ENCODE peak calls at places on chromosomes 16 and 17, in seven cellular contexts. One of them, this sample, is unnamed.

GRCh38 chr16:4900750-4901149 is 36.2 kb downstream of the PPL start:
- DNase-seq in heart right ventricle: no peak
- DNase-seq in K562: no peak
- DNase-seq in A549: no peak
- DNase-seq in GM20000: no peak
- DNase-seq in astrocyte of the cerebellum: no peak
- DNase-seq in endothelial cell: no peak
- DNase-seq in this sample: no peak

GRCh38 chr17:63519972-63520882 is 2.9 kb upstream of the KCNH6 start:
- DNase-seq in heart right ventricle: no peak
- DNase-seq in endothelial cell: no peak
- DNase-seq in astrocyte of the cerebellum: no peak
- DNase-seq in K562: no peak
- DNase-seq in A549: peak
- DNase-seq in GM20000: no peak
- DNase-seq in this sample: no peak

GRCh38 chr16:57092786-57093301 is 461 bp downstream of the CPNE2 start:
- DNase-seq in astrocyte of the cerebellum: no peak
- DNase-seq in GM20000: peak
- DNase-seq in heart right ventricle: peak
- DNase-seq in endothelial cell: peak
- DNase-seq in A549: peak
- DNase-seq in K562: peak
- DNase-seq in this sample: peak

GRCh38 chr16:11224894-11225676 is 30.9 kb downstream of the SOCS1 start:
- DNase-seq in K562: no peak
- DNase-seq in endothelial cell: no peak
- DNase-seq in heart right ventricle: peak
- DNase-seq in GM20000: peak
- DNase-seq in astrocyte of the cerebellum: no peak
- DNase-seq in A549: no peak
- DNase-seq in this sample: peak

GRCh38 chr17:491086-492014 is 138.7 kb upstream of the RPH3AL start:
- DNase-seq in K562: peak
- DNase-seq in heart right ventricle: peak
- DNase-seq in endothelial cell: peak
- DNase-seq in GM20000: peak
- DNase-seq in astrocyte of the cerebellum: no peak
- DNase-seq in A549: peak
- DNase-seq in this sample: peak

GRCh38 chr17:47987240-47987835 is 16.4 kb downstream of the CDK5RAP3 start:
- DNase-seq in endothelial cell: no peak
- DNase-seq in heart right ventricle: no peak
- DNase-seq in GM20000: no peak
- DNase-seq in astrocyte of the cerebellum: no peak
- DNase-seq in K562: no peak
- DNase-seq in A549: no peak
- DNase-seq in this sample: no peak

GRCh38 chr17:30378191-30378796 is 433 bp upstream of the CPD start:
- DNase-seq in K562: peak
- DNase-seq in endothelial cell: peak
- DNase-seq in GM20000: peak
- DNase-seq in astrocyte of the cerebellum: no peak
- DNase-seq in A549: no peak
- DNase-seq in heart right ventricle: peak
- DNase-seq in this sample: peak

GRCh38 chr17:81517339-81518112 is 4.9 kb upstream of the ACTG1 start:
- DNase-seq in heart right ventricle: peak
- DNase-seq in endothelial cell: no peak
- DNase-seq in A549: no peak
- DNase-seq in K562: no peak
- DNase-seq in astrocyte of the cerebellum: no peak
- DNase-seq in GM20000: peak
- DNase-seq in this sample: peak

GRCh38 chr17:4270746-4271145 is 7.0 kb upstream of the ANKFY1 start:
- DNase-seq in K562: no peak
- DNase-seq in astrocyte of the cerebellum: no peak
- DNase-seq in endothelial cell: no peak
- DNase-seq in GM20000: no peak
- DNase-seq in A549: no peak
- DNase-seq in heart right ventricle: no peak
- DNase-seq in this sample: no peak

GRCh38 chr16:81598083-81598482 is 153.5 kb downstream of the CMIP start:
- DNase-seq in K562: no peak
- DNase-seq in astrocyte of the cerebellum: no peak
- DNase-seq in endothelial cell: no peak
- DNase-seq in GM20000: no peak
- DNase-seq in heart right ventricle: no peak
- DNase-seq in A549: no peak
- DNase-seq in this sample: no peak
- TF ChIP-seq CTCF in K562: peak
- TF ChIP-seq CTCF in astrocyte of the cerebellum: no peak
- TF ChIP-seq CTCF in endothelial cell: no peak
- TF ChIP-seq CTCF in GM20000: no peak
- TF ChIP-seq CTCF in heart right ventricle: no peak
- TF ChIP-seq CTCF in A549: peak
- TF ChIP-seq CTCF in this sample: no peak

DNA sequence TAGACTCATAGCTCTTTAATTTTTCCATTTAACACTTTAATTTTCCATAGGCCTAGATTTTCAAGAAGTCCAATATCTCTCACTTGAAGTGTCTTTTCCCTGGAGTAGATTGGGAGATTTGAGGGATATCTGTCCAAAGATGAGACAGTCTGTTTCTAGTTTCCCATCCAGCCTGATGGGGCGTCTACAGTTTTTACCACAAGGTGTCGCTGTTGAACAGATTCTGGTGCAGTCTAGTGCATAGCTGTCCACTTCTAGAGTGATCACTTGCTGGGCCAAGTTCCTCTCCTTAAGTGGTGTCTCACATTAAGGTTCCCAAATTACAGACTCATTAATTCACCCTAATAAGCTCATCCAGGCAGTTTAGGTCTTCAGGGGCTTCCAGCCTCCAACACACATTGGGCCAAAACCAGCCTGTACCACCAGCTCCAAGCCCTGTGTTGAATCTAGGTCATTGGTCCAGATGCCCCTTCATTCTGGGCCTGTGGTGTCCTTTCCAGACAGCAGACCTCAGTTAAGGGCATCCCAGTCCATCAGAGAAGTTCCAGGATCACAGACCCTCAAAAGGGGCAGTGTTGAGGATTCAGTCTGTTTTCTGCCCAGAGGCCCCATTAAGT is 9.4 kb downstream of the SNX20 start:
- DNase-seq in endothelial cell: peak
- DNase-seq in K562: peak
- DNase-seq in astrocyte of the cerebellum: no peak
- DNase-seq in heart right ventricle: no peak
- DNase-seq in A549: no peak
- DNase-seq in GM20000: peak
- DNase-seq in this sample: peak
- TF ChIP-seq CTCF in endothelial cell: peak
- TF ChIP-seq CTCF in K562: peak
- TF ChIP-seq CTCF in astrocyte of the cerebellum: peak
- TF ChIP-seq CTCF in heart right ventricle: peak
- TF ChIP-seq CTCF in A549: peak
- TF ChIP-seq CTCF in GM20000: peak
- TF ChIP-seq CTCF in this sample: peak

DNA sequence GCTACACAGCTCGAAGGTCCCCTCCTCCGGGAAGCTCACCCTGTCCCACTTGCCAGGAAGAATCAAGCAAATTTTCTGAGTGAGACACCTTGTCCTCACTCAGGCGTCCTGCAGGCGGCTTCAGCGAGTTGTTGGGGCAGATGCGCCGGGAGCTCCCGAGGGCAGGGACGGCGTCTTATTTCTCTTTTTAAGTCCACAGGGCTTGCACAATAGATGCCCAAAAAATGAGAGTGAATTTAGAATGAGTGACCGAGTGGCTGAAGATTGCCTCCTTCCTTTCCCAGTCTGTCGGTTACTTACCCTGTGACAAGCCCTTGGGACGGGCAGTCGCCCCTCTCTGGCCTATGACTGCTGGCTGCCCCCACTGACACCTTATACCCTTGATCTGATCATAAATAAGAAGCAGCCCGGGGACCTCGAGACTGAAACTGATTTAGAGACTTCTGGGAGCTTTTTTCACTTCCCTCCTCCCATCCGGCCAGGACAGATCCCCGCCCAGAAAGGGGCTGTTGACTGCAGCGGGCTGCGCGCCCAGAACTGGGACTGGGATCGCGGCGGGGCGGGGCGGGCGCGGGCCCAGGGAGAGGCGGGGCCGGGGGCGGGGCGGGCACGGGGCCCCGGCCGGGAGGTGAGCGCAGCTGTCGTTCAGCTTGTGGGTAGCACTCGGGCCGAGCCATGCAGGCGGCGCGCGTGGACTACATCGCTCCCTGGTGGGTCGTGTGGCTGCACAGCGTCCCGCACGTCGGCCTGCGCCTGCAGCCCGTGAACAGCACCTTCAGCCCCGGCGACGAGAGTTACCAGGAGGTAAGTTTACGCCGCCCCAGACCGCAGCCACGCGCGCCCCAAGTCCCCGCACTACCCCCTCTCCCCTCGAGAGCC is at the start of gene TTYH2:
- DNase-seq in GM20000: peak
- DNase-seq in A549: peak
- DNase-seq in heart right ventricle: peak
- DNase-seq in astrocyte of the cerebellum: peak
- DNase-seq in endothelial cell: peak
- DNase-seq in K562: peak
- DNase-seq in this sample: peak
- TF ChIP-seq CTCF in GM20000: no peak
- TF ChIP-seq CTCF in A549: peak
- TF ChIP-seq CTCF in heart right ventricle: peak
- TF ChIP-seq CTCF in astrocyte of the cerebellum: peak
- TF ChIP-seq CTCF in endothelial cell: no peak
- TF ChIP-seq CTCF in K562: peak
- TF ChIP-seq CTCF in this sample: peak

DNA sequence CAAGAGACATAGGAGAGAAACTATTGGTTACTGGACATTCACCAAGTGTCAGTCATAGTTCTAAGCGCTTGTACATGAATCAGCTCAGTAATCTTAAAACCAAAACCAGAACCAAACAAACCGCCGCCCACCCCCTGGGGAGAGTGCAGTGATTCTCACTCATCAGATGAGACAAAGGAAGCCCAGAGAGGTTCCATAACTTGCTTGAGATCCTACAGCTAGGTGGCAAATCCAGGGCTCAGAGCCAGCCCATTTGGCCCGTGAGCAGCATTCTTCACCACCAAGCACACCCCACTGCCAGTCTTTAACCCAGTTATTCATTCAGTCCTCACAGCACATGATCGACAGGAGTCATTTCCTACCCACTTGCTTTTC is 37.2 kb upstream of the RGS9 start:
- DNase-seq in K562: no peak
- DNase-seq in astrocyte of the cerebellum: peak
- DNase-seq in A549: peak
- DNase-seq in endothelial cell: no peak
- DNase-seq in GM20000: peak
- DNase-seq in heart right ventricle: peak
- DNase-seq in this sample: peak
- TF ChIP-seq CTCF in K562: no peak
- TF ChIP-seq CTCF in astrocyte of the cerebellum: no peak
- TF ChIP-seq CTCF in A549: no peak
- TF ChIP-seq CTCF in endothelial cell: no peak
- TF ChIP-seq CTCF in GM20000: no peak
- TF ChIP-seq CTCF in heart right ventricle: no peak
- TF ChIP-seq CTCF in this sample: no peak

GRCh38 chr16:66374176-66374575 is 7.7 kb downstream of the CDH5 start:
- DNase-seq in endothelial cell: no peak
- DNase-seq in A549: no peak
- DNase-seq in K562: no peak
- DNase-seq in GM20000: no peak
- DNase-seq in astrocyte of the cerebellum: no peak
- DNase-seq in heart right ventricle: no peak
- DNase-seq in this sample: no peak
- TF ChIP-seq CTCF in endothelial cell: no peak
- TF ChIP-seq CTCF in A549: no peak
- TF ChIP-seq CTCF in K562: no peak
- TF ChIP-seq CTCF in GM20000: no peak
- TF ChIP-seq CTCF in astrocyte of the cerebellum: no peak
- TF ChIP-seq CTCF in heart right ventricle: no peak
- TF ChIP-seq CTCF in this sample: no peak

GRCh38 chr16:16163109-16163508 is 60.2 kb downstream of the ABCC6 start:
- DNase-seq in A549: no peak
- DNase-seq in heart right ventricle: no peak
- DNase-seq in endothelial cell: no peak
- DNase-seq in GM20000: no peak
- DNase-seq in K562: no peak
- DNase-seq in astrocyte of the cerebellum: no peak
- DNase-seq in this sample: no peak
- TF ChIP-seq CTCF in A549: no peak
- TF ChIP-seq CTCF in heart right ventricle: no peak
- TF ChIP-seq CTCF in endothelial cell: no peak
- TF ChIP-seq CTCF in GM20000: no peak
- TF ChIP-seq CTCF in K562: no peak
- TF ChIP-seq CTCF in astrocyte of the cerebellum: no peak
- TF ChIP-seq CTCF in this sample: no peak

DNA sequence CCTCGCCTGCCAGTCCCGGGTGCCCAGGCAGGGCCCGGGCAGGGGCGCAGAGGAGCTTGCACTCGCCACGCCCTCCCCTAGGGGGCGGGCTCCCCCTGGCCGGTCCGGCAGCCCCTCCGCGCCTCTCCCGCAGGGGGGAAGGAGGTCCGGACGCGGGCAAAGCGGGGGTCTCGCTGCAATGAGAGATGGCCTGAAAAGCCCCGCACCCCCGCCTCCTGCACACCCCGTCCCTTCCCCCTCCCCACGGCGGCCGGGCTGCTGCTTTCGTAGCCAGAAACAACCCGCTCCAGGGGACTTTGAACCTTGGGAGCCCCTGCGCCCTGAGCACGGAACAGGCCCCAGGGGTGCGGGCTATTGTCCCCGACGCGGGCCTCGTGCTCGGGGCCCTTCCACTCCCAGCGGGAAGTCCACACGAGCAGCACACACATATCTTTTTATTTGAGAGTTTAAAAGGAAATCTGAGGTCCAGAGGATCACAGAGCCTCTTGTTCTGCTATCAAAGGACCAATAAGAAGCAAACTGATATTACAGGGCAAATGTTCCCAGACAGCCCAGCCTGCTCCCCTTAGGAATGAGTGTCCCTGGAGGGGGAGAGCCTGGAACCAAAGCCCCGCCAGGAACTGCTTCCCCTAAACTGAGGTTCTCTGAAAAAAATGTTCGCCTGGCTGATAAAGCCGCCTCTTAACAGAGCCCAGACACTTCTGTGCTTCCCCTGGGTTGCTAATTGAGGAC is 5.8 kb upstream of the CBX4 start:
- DNase-seq in astrocyte of the cerebellum: no peak
- DNase-seq in endothelial cell: peak
- DNase-seq in A549: peak
- DNase-seq in GM20000: peak
- DNase-seq in K562: peak
- DNase-seq in heart right ventricle: peak
- DNase-seq in this sample: peak
- TF ChIP-seq CTCF in astrocyte of the cerebellum: peak
- TF ChIP-seq CTCF in endothelial cell: peak
- TF ChIP-seq CTCF in A549: peak
- TF ChIP-seq CTCF in GM20000: peak
- TF ChIP-seq CTCF in K562: peak
- TF ChIP-seq CTCF in heart right ventricle: peak
- TF ChIP-seq CTCF in this sample: peak

GRCh38 chr16:2467301-2468141 is 3.6 kb upstream of the NTN3 start:
- DNase-seq in K562: no peak
- DNase-seq in endothelial cell: peak
- DNase-seq in heart right ventricle: peak
- DNase-seq in A549: peak
- DNase-seq in astrocyte of the cerebellum: peak
- DNase-seq in GM20000: peak
- DNase-seq in this sample: peak
- TF ChIP-seq CTCF in K562: no peak
- TF ChIP-seq CTCF in endothelial cell: no peak
- TF ChIP-seq CTCF in heart right ventricle: peak
- TF ChIP-seq CTCF in A549: no peak
- TF ChIP-seq CTCF in astrocyte of the cerebellum: no peak
- TF ChIP-seq CTCF in GM20000: no peak
- TF ChIP-seq CTCF in this sample: peak

This sample was measured in GM12865.